ENCODE peak calls at places on chromosomes 4 and X, in nine cellular contexts. N is H9, Z is heart left ventricle, C is left ventricle myocardium inferior, M is heart right ventricle, D is brain microvascular endothelial cell, I is DND-41, U is kidney, Y is GM23338. R is an unnamed sample.

GRCh38 chrX:41720125-41720780 is 3.7 kb upstream of the GPR82 start:
- DNase-seq in M (no peak), D (peak), Z (no peak), N (no peak), C (no peak), Y (no peak), I (peak), U (no peak), R (peak)

GRCh38 chr4:73583661-73584060 is 36.6 kb downstream of the RASSF6 start:
- DNase-seq in M (no peak), C (no peak), U (no peak), I (no peak), Z (no peak), N (peak), Y (peak), D (no peak), R (no peak)

GRCh38 chr4:147480891-147481576 is at the start of gene EDNRA:
- DNase-seq in I (no peak), D (peak), Z (peak), Y (peak), U (peak), N (peak), M (peak), C (peak), R (peak)

GRCh38 chrX:78029663-78030062 is 60.2 kb upstream of the PGAM4 start:
- DNase-seq in Y (peak), C (peak), U (no peak), N (no peak), I (no peak), D (peak), Z (no peak), M (no peak), R (peak)

GRCh38 chr4:120965938-120966337 is 43.4 kb upstream of the PRDM5 start:
- DNase-seq in C (no peak), D (no peak), I (no peak), Z (no peak), M (no peak), Y (no peak), N (no peak), U (no peak), R (no peak)

GRCh38 chr4:3836802-3837601 is 70.8 kb downstream of the ADRA2C start:
- DNase-seq in D (no peak), Y (peak), U (no peak), C (no peak), I (peak), N (peak), M (no peak), Z (no peak), R (peak)

GRCh38 chr4:7132730-7133582 is 59.4 kb upstream of the SORCS2 start:
- DNase-seq in C (no peak), U (no peak), M (no peak), N (no peak), I (no peak), Y (no peak), D (no peak), Z (no peak), R (peak)

GRCh38 chr4:173334891-173335754 is 965 bp upstream of the HMGB2 start:
- DNase-seq in I (peak), Y (peak), U (peak), M (peak), Z (peak), D (peak), N (peak), C (peak), R (peak)

GRCh38 chrX:56994375-56995270 is 718 bp downstream of the SPIN3 start:
- DNase-seq in Y (no peak), D (no peak), I (no peak), N (no peak), U (peak), Z (no peak), M (peak), C (peak), R (peak)

GRCh38 chr4:6493668-6494304 is 21.4 kb upstream of the PPP2R2C start:
- DNase-seq in C (no peak), N (peak), Z (no peak), M (no peak), D (no peak), Y (peak), U (no peak), I (no peak), R (peak)

GRCh38 chr4:145048817-145049216 is 49.2 kb downstream of the ANAPC10 start:
- DNase-seq in U (no peak), C (no peak), Z (no peak), Y (no peak), I (no peak), D (no peak), N (no peak), M (no peak), R (peak)

GRCh38 chr4:93722446-93722845 is 106.1 kb upstream of the ATOH1 start:
- DNase-seq in N (no peak), D (no peak), M (no peak), Z (no peak), Y (no peak), U (no peak), I (no peak), C (no peak), R (no peak)

GRCh38 chr4:122602277-122603142 is 18.4 kb downstream of the IL21 start:
- DNase-seq in N (no peak), D (peak), C (no peak), M (no peak), Z (no peak), U (no peak), I (no peak), Y (peak), R (peak)

GRCh38 chrX:42803320-42803719 is 25.4 kb upstream of the PPP1R2C start:
- DNase-seq in D (no peak), M (no peak), Y (no peak), C (no peak), U (no peak), N (no peak), I (no peak), Z (no peak), R (peak)

GRCh38 chrX:103729015-103729414 is 18.3 kb downstream of the TMEM31 start:
- DNase-seq in D (no peak), U (no peak), C (no peak), N (no peak), M (no peak), Z (no peak), I (no peak), Y (no peak), R (no peak)

GRCh38 chr4:120105472-120105871 is 38.8 kb upstream of the MAD2L1 start:
- DNase-seq in C (no peak), Z (no peak), D (no peak), N (no peak), Y (no peak), I (no peak), M (no peak), U (no peak), R (no peak)

GRCh38 chrX:30649859-30650258 is 3.4 kb upstream of the GK start:
- DNase-seq in D (no peak), Y (no peak), U (no peak), I (no peak), M (no peak), Z (no peak), C (no peak), N (no peak), R (no peak)

GRCh38 chr4:71133491-71133890 is 140.0 kb downstream of the DCK start:
- DNase-seq in U (no peak), I (no peak), C (no peak), Z (no peak), D (peak), Y (no peak), M (no peak), N (no peak), R (peak)

GRCh38 chr4:5753766-5754528 is 42.9 kb downstream of the EVC start:
- DNase-seq in N (no peak), M (no peak), I (no peak), C (no peak), Z (no peak), U (peak), D (peak), Y (no peak), R (peak)

GRCh38 chrX:80876877-80877276 is 67.2 kb upstream of the BRWD3 start:
- DNase-seq in I (no peak), C (no peak), M (no peak), D (no peak), N (no peak), Z (no peak), Y (peak), U (no peak), R (peak)

GRCh38 chrX:68901512-68901911 is 72.7 kb downstream of the EFNB1 start:
- DNase-seq in U (no peak), Z (no peak), D (no peak), N (no peak), I (no peak), Y (no peak), M (no peak), C (no peak), R (no peak)

GRCh38 chr4:77921701-77922100 is 59.1 kb downstream of the MRPL1 start:
- DNase-seq in C (no peak), Y (no peak), D (peak), M (no peak), N (no peak), Z (no peak), U (no peak), I (no peak), R (peak)

GRCh38 chr4:41215969-41216293 is 1.6 kb upstream of the APBB2 start:
- DNase-seq in U (no peak), N (no peak), Y (no peak), D (no peak), Z (no peak), C (no peak), I (no peak), M (no peak), R (no peak)

GRCh38 chr4:27398911-27399310 is 538.3 kb downstream of the STIM2 start:
- DNase-seq in I (no peak), D (no peak), C (no peak), M (no peak), Z (no peak), N (no peak), U (no peak), Y (no peak), R (peak)

GRCh38 chrX:13868481-13869040 is 51.7 kb upstream of the GPM6B start:
- DNase-seq in Z (no peak), D (no peak), U (no peak), I (no peak), N (no peak), C (no peak), Y (no peak), M (no peak), R (peak)

GRCh38 chr4:188454573-188454972 is 315.3 kb downstream of the TRIML1 start:
- DNase-seq in I (no peak), C (no peak), M (no peak), N (no peak), U (no peak), D (no peak), Y (no peak), Z (no peak), R (no peak)

DNA sequence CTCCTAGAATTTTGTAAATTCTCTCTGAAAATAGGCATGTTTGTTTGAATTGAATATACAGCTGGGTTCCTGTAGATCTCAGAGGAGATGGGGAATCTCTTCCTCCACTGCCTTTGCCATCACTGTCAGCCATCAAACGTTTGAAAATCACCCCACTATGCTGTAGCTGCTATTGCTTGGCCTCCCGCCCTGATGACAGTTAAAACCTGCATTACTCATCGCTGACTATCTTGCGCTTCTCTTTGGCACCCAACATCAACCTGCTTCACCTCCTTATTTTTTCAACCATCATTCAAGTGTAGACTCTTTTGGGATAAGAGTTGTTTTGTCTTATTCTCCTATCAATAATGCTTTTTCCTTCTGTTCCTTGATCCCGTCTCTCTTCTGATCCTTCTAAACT is 133.1 kb downstream of the SNCA start:
- DNase-seq in I (no peak), U (no peak), C (no peak), D (no peak), N (no peak), Z (no peak), Y (no peak), M (no peak), R (peak)
- H3K27ac ChIP-seq in I (no peak), U (no peak), C (no peak), D (no peak), N (no peak), Z (no peak), Y (no peak), M (no peak), R (no peak)

GRCh38 chrX:9282325-9282724 is 182.5 kb upstream of the TBL1X start:
- DNase-seq in C (no peak), Y (no peak), I (no peak), D (no peak), M (no peak), Z (no peak), N (no peak), U (no peak), R (no peak)

GRCh38 chrX:9279271-9279596 is 185.6 kb upstream of the TBL1X start:
- DNase-seq in Z (no peak), D (no peak), U (no peak), I (no peak), N (no peak), Y (no peak), M (no peak), C (no peak), R (peak)

GRCh38 chrX:9273744-9274143 is 191.1 kb upstream of the TBL1X start:
- DNase-seq in D (no peak), N (no peak), Z (no peak), U (no peak), I (no peak), Y (no peak), M (no peak), C (no peak), R (no peak)

DNA sequence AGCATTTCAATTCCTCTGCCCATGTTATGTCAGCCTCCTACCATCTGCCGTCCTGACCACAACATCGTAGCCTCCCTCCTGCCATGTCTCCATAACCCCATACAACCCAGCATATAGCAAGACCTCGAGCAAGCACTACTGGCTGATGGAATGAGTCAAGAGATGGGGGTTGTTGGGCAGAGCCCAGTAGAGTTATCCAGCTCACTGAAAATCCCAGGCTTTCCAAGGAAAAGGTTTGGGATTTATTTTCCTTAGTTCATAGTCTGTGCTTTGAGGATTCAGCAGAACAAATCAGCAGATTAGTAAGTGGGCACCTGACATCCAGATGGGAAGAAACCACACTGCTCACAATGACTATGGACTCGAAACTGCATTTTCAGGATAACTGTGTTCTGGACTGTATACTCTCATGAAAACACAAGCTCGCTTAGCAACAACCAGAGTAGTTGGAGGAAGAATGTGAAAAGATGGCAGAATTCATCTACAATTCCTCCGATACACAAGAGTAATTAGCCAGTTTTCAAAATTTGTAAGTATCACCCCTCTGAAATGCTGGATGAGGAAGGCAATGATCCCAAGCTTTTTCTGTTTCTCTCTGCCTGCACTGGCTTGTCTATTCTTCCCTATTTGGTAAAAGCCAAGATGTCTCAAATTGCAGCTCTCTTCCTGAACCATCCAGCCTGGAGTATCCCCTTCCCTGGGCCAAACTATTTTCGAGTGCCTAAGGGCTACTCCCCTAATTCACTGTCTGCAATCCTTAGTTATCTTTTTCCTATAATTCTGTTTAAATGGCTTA is 186.2 kb upstream of the TBL1X start:
- DNase-seq in U (no peak), Y (no peak), D (no peak), I (no peak), C (no peak), M (no peak), N (no peak), Z (no peak), R (peak)
- H3K27ac ChIP-seq in U (no peak), Y (no peak), D (no peak), I (no peak), C (peak), M (no peak), N (no peak), Z (no peak), R (no peak)

GRCh38 chr4:158163941-158164665 is 8.7 kb downstream of the GASK1B start:
- DNase-seq in U (no peak), N (no peak), M (no peak), I (no peak), Z (no peak), Y (no peak), D (no peak), C (no peak), R (no peak)
- H3K27ac ChIP-seq in U (no peak), N (no peak), M (peak), I (no peak), Z (peak), Y (no peak), D (no peak), C (peak), R (no peak)

GRCh38 chr4:80989921-80990544 is 40.5 kb upstream of the BMP3 start:
- DNase-seq in N (no peak), I (peak), Z (no peak), Y (peak), D (peak), U (no peak), C (no peak), M (no peak), R (peak)
- H3K27ac ChIP-seq in N (no peak), I (no peak), Z (no peak), Y (no peak), D (no peak), U (no peak), C (no peak), M (no peak), R (no peak)

DNA sequence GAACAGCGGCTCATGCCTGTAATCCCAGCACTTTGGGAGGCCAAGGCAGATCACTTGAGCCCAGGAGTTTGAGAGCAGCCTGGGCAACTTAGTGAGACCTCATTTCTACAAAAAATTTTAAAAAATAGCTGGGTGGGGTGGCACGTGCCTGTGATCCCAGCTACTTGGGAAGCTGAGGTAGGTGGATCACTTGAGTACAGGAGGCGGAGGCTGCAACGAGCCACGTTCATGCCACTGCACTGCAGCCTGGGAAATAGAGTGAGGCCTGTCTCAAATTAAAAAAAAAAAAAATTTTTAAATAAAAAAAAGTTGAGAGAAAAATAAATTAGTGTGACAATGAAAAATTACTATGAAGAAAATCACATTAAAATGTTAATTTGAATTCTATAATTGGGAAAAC is 10.5 kb downstream of the VEGFC start:
- DNase-seq in C (no peak), Z (no peak), U (no peak), N (no peak), I (no peak), Y (no peak), D (no peak), M (no peak), R (peak)
- H3K27ac ChIP-seq in C (peak), Z (peak), U (no peak), N (no peak), I (no peak), Y (no peak), D (no peak), M (peak), R (peak)

GRCh38 chr4:89136525-89136924 is 25.2 kb downstream of the TIGD2 start:
- DNase-seq in Z (no peak), D (peak), C (no peak), Y (no peak), I (no peak), N (no peak), M (no peak), U (no peak), R (peak)

GRCh38 chr4:89134775-89135319 is 23.5 kb downstream of the TIGD2 start:
- DNase-seq in N (no peak), M (no peak), D (peak), Y (no peak), C (no peak), I (no peak), Z (no peak), U (no peak), R (peak)

GRCh38 chr4:89140168-89140759 is 28.9 kb downstream of the TIGD2 start:
- DNase-seq in N (no peak), U (no peak), Y (no peak), M (no peak), I (no peak), D (no peak), C (no peak), Z (no peak), R (no peak)

GRCh38 chr4:89137231-89137630 is 25.9 kb downstream of the TIGD2 start:
- DNase-seq in M (no peak), I (no peak), Y (peak), C (no peak), Z (no peak), D (no peak), N (no peak), U (no peak), R (no peak)

GRCh38 chr4:89137695-89138094 is 26.4 kb downstream of the TIGD2 start:
- DNase-seq in Y (peak), M (no peak), C (no peak), D (no peak), N (peak), U (no peak), Z (no peak), I (no peak), R (no peak)
- H3K27ac ChIP-seq in Y (no peak), M (no peak), C (no peak), D (no peak), N (no peak), U (no peak), Z (no peak), I (no peak), R (no peak)

GRCh38 chr4:153223418-153223792 is 19.2 kb downstream of the TRIM2 start:
- DNase-seq in M (no peak), C (no peak), I (no peak), N (no peak), Y (no peak), D (no peak), U (no peak), Z (no peak), R (peak)
- H3K27ac ChIP-seq in M (peak), C (peak), I (no peak), N (no peak), Y (no peak), D (peak), U (peak), Z (peak), R (peak)

DNA sequence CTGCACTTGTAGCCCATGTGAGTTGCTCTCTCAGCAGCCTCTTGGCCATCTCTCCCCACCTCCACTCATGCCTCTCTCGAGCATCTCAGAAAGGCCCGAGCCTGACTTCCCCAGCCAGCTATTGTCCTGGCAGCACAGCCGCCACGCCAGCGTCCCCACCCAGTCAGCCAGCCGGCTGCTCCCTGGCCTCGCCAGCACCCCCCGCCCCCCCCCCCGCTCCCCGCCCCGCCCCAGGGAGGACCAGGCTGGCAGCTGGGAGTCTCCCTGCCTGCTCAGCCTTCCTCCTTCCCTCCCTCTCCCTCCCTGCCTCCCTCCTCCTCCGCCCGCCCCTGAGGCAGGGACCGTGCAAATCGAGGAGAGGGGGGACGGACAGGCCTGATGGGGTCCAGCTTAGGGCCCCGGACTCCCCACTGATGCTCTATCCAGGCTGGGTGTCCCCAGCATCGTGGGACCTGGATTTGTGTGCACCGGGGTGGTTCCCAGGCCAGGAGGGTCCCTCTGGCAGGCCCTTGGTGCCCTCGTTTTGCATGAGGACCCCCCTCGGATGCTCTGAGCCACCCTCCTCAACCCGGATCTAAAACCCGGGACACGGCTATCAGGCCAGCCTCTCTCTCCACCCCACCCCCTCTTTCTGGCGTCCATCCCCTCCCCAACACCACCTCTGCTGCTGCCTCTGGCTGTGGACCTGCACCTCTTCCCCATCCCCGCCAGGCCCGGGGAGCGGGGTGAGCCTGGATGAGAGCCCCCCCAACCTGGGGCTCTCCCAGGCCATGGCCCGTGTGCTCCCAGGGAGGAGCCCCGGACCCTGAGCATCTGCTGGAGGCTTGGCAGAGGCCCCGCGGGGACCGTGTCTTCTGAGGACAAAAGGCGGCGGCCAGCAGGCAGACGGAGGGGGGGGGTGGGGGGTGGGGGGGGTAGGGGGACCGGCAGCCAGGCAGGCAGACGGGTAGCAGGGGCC is at the start of gene GPR173:
- DNase-seq in Y (peak), N (peak), D (peak), C (peak), U (peak), Z (peak), I (no peak), M (peak), R (peak)
- H3K27ac ChIP-seq in Y (no peak), N (no peak), D (peak), C (peak), U (no peak), Z (no peak), I (no peak), M (no peak), R (peak)